ENCODE peak calls at places on chromosomes 1 and 21, in seven cellular contexts. W is cardiac muscle cell, S is heart right ventricle, P is H9, M is neural progenitor cell, J is adrenal gland, B is HepG2. D is an unnamed sample. For H3K4me1, the result is how much of the 10 kb centered on the place peaks cover.

GRCh38 chr1:65339866-65340483 is 30.6 kb downstream of the DNAJC6 start:
- DNase-seq in W (peak), B (peak), J (no peak), S (no peak), M (no peak), P (no peak), D (no peak)

GRCh38 chr1:233662503-233663105 is 48.7 kb downstream of the KCNK1 start:
- DNase-seq in P (no peak), B (no peak), W (no peak), S (no peak), J (no peak), M (no peak), D (no peak)

GRCh38 chr21:35417762-35418161 is 368.7 kb upstream of the RUNX1 start:
- DNase-seq in B (no peak), J (no peak), W (no peak), P (no peak), M (no peak), S (no peak), D (no peak)

GRCh38 chr1:205191617-205192016 is 19.9 kb downstream of the DSTYK start:
- DNase-seq in B (no peak), P (peak), W (no peak), J (no peak), S (no peak), M (peak), D (no peak)

GRCh38 chr1:4596486-4596885 is 57.9 kb upstream of the AJAP1 start:
- DNase-seq in W (no peak), M (no peak), J (no peak), S (no peak), P (no peak), B (no peak), D (no peak)

GRCh38 chr1:25482211-25482610 is 51.5 kb downstream of the MACO1 start:
- DNase-seq in M (no peak), B (no peak), P (no peak), S (no peak), J (peak), W (no peak), D (no peak)

GRCh38 chr1:44416408-44416807 is 11.4 kb downstream of the RNF220 start:
- DNase-seq in S (no peak), W (no peak), M (no peak), P (no peak), J (no peak), B (no peak), D (no peak)

GRCh38 chr1:62723841-62724240 is 35.7 kb upstream of the DOCK7 start:
- DNase-seq in B (no peak), J (no peak), M (no peak), S (no peak), P (no peak), W (no peak), D (no peak)

GRCh38 chr1:97824200-97824599 is 96.6 kb downstream of the DPYD start:
- DNase-seq in M (no peak), P (no peak), B (no peak), S (no peak), J (no peak), W (no peak), D (no peak)

GRCh38 chr1:210541680-210542358 is 213.1 kb downstream of the HHAT start:
- DNase-seq in M (peak), B (no peak), J (no peak), S (no peak), P (peak), W (no peak), D (no peak)

GRCh38 chr1:7886346-7886745 is 33.5 kb upstream of the UTS2 start:
- DNase-seq in M (no peak), W (no peak), P (no peak), J (peak), B (no peak), S (no peak), D (no peak)

GRCh38 chr1:153922076-153922837 is 515 bp downstream of the GATAD2B start:
- DNase-seq in W (no peak), M (peak), S (peak), P (no peak), B (peak), J (peak), D (no peak)

GRCh38 chr1:160005070-160005469 is 26.7 kb downstream of the PIGM start:
- DNase-seq in B (no peak), M (no peak), S (no peak), P (no peak), W (no peak), J (no peak), D (no peak)

GRCh38 chr1:24991242-24992037 is 61.4 kb upstream of the RUNX3 start:
- DNase-seq in B (no peak), J (peak), P (no peak), M (no peak), W (no peak), S (no peak), D (no peak)

GRCh38 chr1:32991386-32991785 is 26.8 kb upstream of the RNF19B start:
- DNase-seq in S (no peak), W (no peak), J (no peak), M (no peak), B (no peak), P (no peak), D (no peak)
- H3K4me1 ChIP-seq in S (under half), W (under half), J (under half), M (under half), B (under half), P (under half), D (under half)

GRCh38 chr1:41631971-41632370 is 147.5 kb upstream of the EDN2 start:
- DNase-seq in P (no peak), S (no peak), B (no peak), W (no peak), M (no peak), J (no peak), D (no peak)

GRCh38 chr1:41633764-41634163 is 149.3 kb upstream of the EDN2 start:
- DNase-seq in M (no peak), S (no peak), B (no peak), P (no peak), J (no peak), W (no peak), D (no peak)

GRCh38 chr1:41629571-41629970 is 145.1 kb upstream of the EDN2 start:
- DNase-seq in J (no peak), W (no peak), S (no peak), P (no peak), B (no peak), M (no peak), D (no peak)

GRCh38 chr1:41631154-41631553 is 146.7 kb upstream of the EDN2 start:
- DNase-seq in P (peak), W (no peak), S (no peak), M (no peak), B (no peak), J (no peak), D (no peak)

DNA sequence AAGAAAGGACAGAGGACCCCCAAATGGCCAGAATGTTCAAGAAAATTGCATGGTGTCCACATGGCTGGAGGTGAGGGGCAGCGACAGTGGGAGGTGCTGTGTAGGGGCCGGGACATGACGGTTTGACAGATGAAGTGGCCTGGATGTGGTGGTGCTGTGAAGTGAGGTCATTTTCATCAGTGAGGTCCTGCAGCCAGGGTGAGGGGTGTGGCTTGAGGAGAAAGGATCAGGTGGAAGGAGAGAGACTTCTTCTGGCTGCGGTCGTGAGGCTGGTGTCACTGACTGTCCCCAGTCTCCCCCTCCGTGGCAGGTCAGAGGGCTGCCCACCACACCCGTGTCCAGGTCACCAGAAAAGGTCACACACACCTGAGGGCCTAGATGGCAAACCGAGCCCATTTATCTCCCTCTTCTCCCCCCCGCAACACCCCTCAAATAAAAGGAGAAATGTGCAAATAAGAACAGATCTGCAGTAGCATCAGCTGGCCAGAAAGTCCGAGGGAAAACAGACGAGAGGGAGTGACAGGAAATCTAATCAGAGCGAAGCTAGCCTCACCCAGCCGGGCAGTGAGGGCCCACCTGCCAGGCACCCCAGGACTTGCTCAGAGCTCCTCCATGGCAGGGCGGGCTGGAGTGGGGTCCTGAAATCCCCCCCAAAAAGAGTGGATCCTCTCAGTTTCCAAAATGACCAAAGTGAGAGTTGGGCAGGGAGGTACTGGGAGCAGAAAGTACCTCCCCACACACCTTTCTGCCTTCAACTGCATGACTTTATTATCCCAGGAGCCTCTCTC is 148.5 kb upstream of the EDN2 start:
- DNase-seq in J (no peak), S (no peak), W (no peak), B (no peak), M (no peak), P (no peak), D (no peak)
- H3K4me1 ChIP-seq in J (under half), S (under half), W (under half), B (under half), M (under half), P (under half), D (under half)

GRCh38 chr1:41238311-41239094 is 3.6 kb downstream of the SCMH1 start:
- DNase-seq in W (no peak), M (no peak), J (peak), B (peak), S (no peak), P (no peak), D (no peak)

GRCh38 chr1:41239988-41240610 is 2.0 kb downstream of the SCMH1 start:
- DNase-seq in P (no peak), S (no peak), B (peak), W (no peak), M (no peak), J (peak), D (no peak)

GRCh38 chr1:41240806-41241747 is 1.0 kb downstream of the SCMH1 start:
- DNase-seq in W (peak), P (peak), M (peak), B (peak), J (peak), S (peak), D (peak)

GRCh38 chr1:41242645-41243171 is 602 bp upstream of the SCMH1 start:
- DNase-seq in S (no peak), J (no peak), B (no peak), P (no peak), W (peak), M (peak), D (no peak)

GRCh38 chr1:41241748-41242644 is at the start of gene SCMH1:
- DNase-seq in B (no peak), J (peak), M (peak), W (peak), S (peak), P (peak), D (peak)
- H3K4me1 ChIP-seq in B (half or more), J (under half), M (under half), W (half or more), S (under half), P (under half), D (under half)

GRCh38 chr1:61124691-61125090 is 42.3 kb downstream of the NFIA start:
- DNase-seq in P (no peak), S (no peak), J (no peak), W (no peak), B (no peak), M (no peak), D (no peak)

GRCh38 chr1:61123321-61123720 is 41.0 kb downstream of the NFIA start:
- DNase-seq in B (no peak), W (no peak), J (no peak), M (no peak), P (no peak), S (no peak), D (no peak)

GRCh38 chr1:61122389-61122788 is 40.0 kb downstream of the NFIA start:
- DNase-seq in P (no peak), B (peak), W (no peak), J (no peak), S (no peak), M (no peak), D (no peak)

GRCh38 chr1:61125263-61125662 is 42.9 kb downstream of the NFIA start:
- DNase-seq in P (no peak), M (no peak), W (no peak), B (no peak), S (no peak), J (no peak), D (no peak)

GRCh38 chr1:61124078-61124477 is 41.7 kb downstream of the NFIA start:
- DNase-seq in J (no peak), W (no peak), B (no peak), M (no peak), P (no peak), S (no peak), D (no peak)
- H3K4me1 ChIP-seq in J (under half), W (under half), B (half or more), M (under half), P (under half), S (half or more), D (under half)

GRCh38 chr21:44767834-44768831 is 33.5 kb downstream of the UBE2G2 start:
- DNase-seq in B (no peak), W (peak), M (peak), S (no peak), P (peak), J (no peak), D (no peak)

GRCh38 chr21:44764319-44765230 is 37.0 kb downstream of the UBE2G2 start:
- DNase-seq in P (no peak), M (peak), J (no peak), S (no peak), W (no peak), B (no peak), D (no peak)

GRCh38 chr21:44765231-44766013 is 36.2 kb downstream of the UBE2G2 start:
- DNase-seq in W (no peak), B (no peak), M (no peak), P (no peak), J (no peak), S (no peak), D (no peak)

GRCh38 chr21:44766014-44766817 is 35.4 kb downstream of the UBE2G2 start:
- DNase-seq in S (no peak), B (no peak), P (no peak), M (no peak), J (no peak), W (no peak), D (no peak)

GRCh38 chr21:44766818-44767354 is 34.7 kb downstream of the UBE2G2 start:
- DNase-seq in J (no peak), S (no peak), W (no peak), P (no peak), M (no peak), B (no peak), D (no peak)
- H3K4me1 ChIP-seq in J (under half), S (under half), W (under half), P (under half), M (under half), B (under half), D (under half)

DNA sequence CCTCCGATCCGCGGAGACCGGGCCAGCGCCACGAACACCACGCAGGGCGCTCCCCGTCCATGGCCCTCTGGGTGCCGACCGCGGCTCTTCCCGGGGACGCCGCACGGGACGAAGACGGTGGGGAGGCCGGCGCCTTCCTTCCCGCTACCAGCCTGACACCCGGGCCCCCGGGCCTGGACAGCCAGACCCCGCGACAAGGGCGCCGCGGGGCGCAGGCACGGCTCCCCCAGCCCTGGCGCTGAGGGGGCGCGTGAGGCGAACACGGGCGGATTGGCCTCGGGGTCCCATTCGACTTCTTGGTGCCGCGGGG is 629 bp upstream of the NOC2L start:
- DNase-seq in J (no peak), P (no peak), M (no peak), W (no peak), B (no peak), S (no peak), D (no peak)
- H3K4me1 ChIP-seq in J (under half), P (under half), M (under half), W (under half), B (under half), S (under half), D (under half)

DNA sequence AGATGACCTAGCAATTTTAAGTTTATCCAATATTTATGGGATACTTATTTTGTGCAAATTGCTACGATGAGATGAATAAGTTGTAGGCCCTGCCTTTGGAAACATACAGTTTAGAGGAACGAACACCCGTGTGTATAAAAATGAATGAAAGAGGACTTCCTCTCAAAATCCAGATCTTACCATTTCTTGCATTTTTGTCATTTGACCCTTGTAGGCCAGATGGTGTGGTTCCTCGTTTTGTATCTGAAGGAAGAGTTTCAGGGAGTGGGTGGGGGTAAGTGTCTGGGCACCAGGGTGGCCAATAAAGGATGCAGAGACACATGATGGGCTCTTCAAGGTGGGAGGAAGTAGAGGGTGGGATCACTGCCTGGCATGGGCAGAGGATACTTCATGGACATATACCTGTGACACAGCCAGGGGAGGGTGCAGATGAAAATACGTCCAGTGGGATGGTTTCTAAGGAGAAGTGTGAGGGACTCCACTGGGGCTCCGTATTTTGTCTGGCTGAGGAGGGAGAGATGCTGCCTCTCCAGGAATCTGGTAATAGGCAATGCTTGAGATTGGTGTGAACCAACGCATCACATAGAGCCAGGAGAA is 14.4 kb downstream of the MAPKAPK2 start:
- DNase-seq in P (no peak), J (no peak), B (no peak), M (no peak), W (no peak), S (no peak), D (no peak)
- H3K4me1 ChIP-seq in P (under half), J (under half), B (half or more), M (under half), W (half or more), S (half or more), D (under half)

GRCh38 chr1:155940993-155941844 is at the start of gene RXFP4:
- DNase-seq in S (no peak), J (no peak), P (no peak), W (no peak), B (peak), M (no peak), D (no peak)
- H3K4me1 ChIP-seq in S (half or more), J (under half), P (under half), W (under half), B (half or more), M (under half), D (under half)